ENCODE peak calls at places on chromosomes 5 and 9, in nine cellular contexts. One of them, this sample, is unnamed.
A peak's percentile ranks its signal among the peaks of the same experiment; 100 is the strongest.

GRCh38 chr9:109182940-109183798 is 16.1 kb upstream of the FRRS1L start:
- DNase-seq in germinal center: peak; percentile 24
- DNase-seq in right lobe of liver: no peak
- DNase-seq in LoVo: peak; percentile 27
- DNase-seq in fibroblast of the conjunctiva: no peak
- DNase-seq in stimulated activated CD4-positive, alpha-beta T cell treated with anti-CD3 and anti-CD28 coated beads, Interleukin-2, amount 100 ng/mL, for 48 hours: no peak
- DNase-seq in T1000: no peak
- DNase-seq in glomerular endothelial cell: no peak
- DNase-seq in CD4-positive, alpha-beta memory T cell: no peak
- DNase-seq in this sample: no peak

GRCh38 chr5:9454012-9454481 is 91.8 kb downstream of the SEMA5A start:
- DNase-seq in stimulated activated CD4-positive, alpha-beta T cell treated with anti-CD3 and anti-CD28 coated beads, Interleukin-2, amount 100 ng/mL, for 48 hours: no peak
- DNase-seq in LoVo: peak; percentile 40
- DNase-seq in CD4-positive, alpha-beta memory T cell: no peak
- DNase-seq in T1000: no peak
- DNase-seq in glomerular endothelial cell: no peak
- DNase-seq in germinal center: no peak
- DNase-seq in fibroblast of the conjunctiva: no peak
- DNase-seq in right lobe of liver: no peak
- DNase-seq in this sample: no peak

GRCh38 chr5:97231025-97231636 is 48.1 kb upstream of the RIOK2 start:
- DNase-seq in fibroblast of the conjunctiva: peak; percentile 59
- DNase-seq in T1000: no peak
- DNase-seq in right lobe of liver: no peak
- DNase-seq in LoVo: peak; percentile 76
- DNase-seq in germinal center: peak; percentile 5
- DNase-seq in stimulated activated CD4-positive, alpha-beta T cell treated with anti-CD3 and anti-CD28 coated beads, Interleukin-2, amount 100 ng/mL, for 48 hours: peak; percentile 21
- DNase-seq in glomerular endothelial cell: peak; percentile 41
- DNase-seq in CD4-positive, alpha-beta memory T cell: peak; percentile 33
- DNase-seq in this sample: peak; percentile 62

GRCh38 chr9:1050125-1050895 is at the start of gene DMRT2:
- DNase-seq in stimulated activated CD4-positive, alpha-beta T cell treated with anti-CD3 and anti-CD28 coated beads, Interleukin-2, amount 100 ng/mL, for 48 hours: no peak
- DNase-seq in right lobe of liver: peak; percentile 84
- DNase-seq in germinal center: peak; percentile 87
- DNase-seq in fibroblast of the conjunctiva: peak; percentile 74
- DNase-seq in LoVo: peak; percentile 95
- DNase-seq in T1000: no peak
- DNase-seq in glomerular endothelial cell: peak; percentile 14
- DNase-seq in CD4-positive, alpha-beta memory T cell: no peak
- DNase-seq in this sample: no peak

GRCh38 chr5:158819095-158819494 is 280.6 kb downstream of the EBF1 start:
- DNase-seq in fibroblast of the conjunctiva: no peak
- DNase-seq in stimulated activated CD4-positive, alpha-beta T cell treated with anti-CD3 and anti-CD28 coated beads, Interleukin-2, amount 100 ng/mL, for 48 hours: no peak
- DNase-seq in right lobe of liver: no peak
- DNase-seq in T1000: no peak
- DNase-seq in germinal center: peak; percentile 28
- DNase-seq in LoVo: no peak
- DNase-seq in glomerular endothelial cell: no peak
- DNase-seq in CD4-positive, alpha-beta memory T cell: no peak
- DNase-seq in this sample: no peak

GRCh38 chr5:56534102-56534501 is 281.2 kb upstream of the MAP3K1 start:
- DNase-seq in right lobe of liver: no peak
- DNase-seq in stimulated activated CD4-positive, alpha-beta T cell treated with anti-CD3 and anti-CD28 coated beads, Interleukin-2, amount 100 ng/mL, for 48 hours: no peak
- DNase-seq in LoVo: peak; percentile 85
- DNase-seq in fibroblast of the conjunctiva: no peak
- DNase-seq in CD4-positive, alpha-beta memory T cell: peak; percentile 16
- DNase-seq in germinal center: no peak
- DNase-seq in glomerular endothelial cell: no peak
- DNase-seq in T1000: no peak
- DNase-seq in this sample: no peak

GRCh38 chr9:693460-694390 is 147.8 kb upstream of the DMRT1 start:
- DNase-seq in LoVo: no peak
- DNase-seq in germinal center: no peak
- DNase-seq in fibroblast of the conjunctiva: no peak
- DNase-seq in right lobe of liver: no peak
- DNase-seq in glomerular endothelial cell: no peak
- DNase-seq in T1000: no peak
- DNase-seq in stimulated activated CD4-positive, alpha-beta T cell treated with anti-CD3 and anti-CD28 coated beads, Interleukin-2, amount 100 ng/mL, for 48 hours: no peak
- DNase-seq in CD4-positive, alpha-beta memory T cell: no peak
- DNase-seq in this sample: peak; percentile 55

GRCh38 chr5:56607551-56607950 is 207.8 kb upstream of the MAP3K1 start:
- DNase-seq in stimulated activated CD4-positive, alpha-beta T cell treated with anti-CD3 and anti-CD28 coated beads, Interleukin-2, amount 100 ng/mL, for 48 hours: no peak
- DNase-seq in glomerular endothelial cell: no peak
- DNase-seq in T1000: no peak
- DNase-seq in right lobe of liver: no peak
- DNase-seq in LoVo: no peak
- DNase-seq in germinal center: no peak
- DNase-seq in CD4-positive, alpha-beta memory T cell: no peak
- DNase-seq in fibroblast of the conjunctiva: no peak
- DNase-seq in this sample: no peak

GRCh38 chr5:81016116-81016515 is 56.0 kb downstream of the RASGRF2 start:
- DNase-seq in T1000: no peak
- DNase-seq in CD4-positive, alpha-beta memory T cell: no peak
- DNase-seq in germinal center: no peak
- DNase-seq in glomerular endothelial cell: no peak
- DNase-seq in fibroblast of the conjunctiva: no peak
- DNase-seq in LoVo: no peak
- DNase-seq in stimulated activated CD4-positive, alpha-beta T cell treated with anti-CD3 and anti-CD28 coated beads, Interleukin-2, amount 100 ng/mL, for 48 hours: no peak
- DNase-seq in right lobe of liver: no peak
- DNase-seq in this sample: no peak